ENCODE peak calls at places on chromosome 1, in nine cellular contexts. One of them, this sample, is unnamed.

GRCh38 chr1:171431994-171432393 is 53.3 kb upstream of the PRRC2C start:
- DNase-seq in AG04450: no peak
- DNase-seq in body of pancreas: no peak
- DNase-seq in cardiac muscle cell: no peak
- DNase-seq in foreskin fibroblast: no peak
- DNase-seq in esophagus squamous epithelium: no peak
- DNase-seq in dorsolateral prefrontal cortex: no peak
- DNase-seq in heart left ventricle: no peak
- DNase-seq in A549: no peak
- DNase-seq in this sample: no peak

GRCh38 chr1:84370831-84371394 is 27.4 kb upstream of the DNASE2B start:
- DNase-seq in AG04450: no peak
- DNase-seq in body of pancreas: no peak
- DNase-seq in cardiac muscle cell: no peak
- DNase-seq in foreskin fibroblast: peak; percentile 93
- DNase-seq in esophagus squamous epithelium: no peak
- DNase-seq in dorsolateral prefrontal cortex: no peak
- DNase-seq in heart left ventricle: no peak
- DNase-seq in A549: no peak
- DNase-seq in this sample: no peak

GRCh38 chr1:53634571-53634979 is 104.4 kb downstream of the GLIS1 start:
- DNase-seq in AG04450: no peak
- DNase-seq in body of pancreas: no peak
- DNase-seq in cardiac muscle cell: no peak
- DNase-seq in foreskin fibroblast: no peak
- DNase-seq in esophagus squamous epithelium: no peak
- DNase-seq in dorsolateral prefrontal cortex: no peak
- DNase-seq in heart left ventricle: no peak
- DNase-seq in A549: no peak
- DNase-seq in this sample: no peak

GRCh38 chr1:83791821-83792437 is 207.0 kb downstream of the TTLL7 start:
- DNase-seq in AG04450: no peak
- DNase-seq in body of pancreas: no peak
- DNase-seq in cardiac muscle cell: no peak
- DNase-seq in foreskin fibroblast: peak; percentile 79
- DNase-seq in esophagus squamous epithelium: no peak
- DNase-seq in dorsolateral prefrontal cortex: no peak
- DNase-seq in heart left ventricle: no peak
- DNase-seq in A549: no peak
- DNase-seq in this sample: no peak

GRCh38 chr1:245698860-245699259 is 544.1 kb downstream of the KIF26B start:
- DNase-seq in AG04450: no peak
- DNase-seq in body of pancreas: no peak
- DNase-seq in cardiac muscle cell: no peak
- DNase-seq in foreskin fibroblast: no peak
- DNase-seq in esophagus squamous epithelium: no peak
- DNase-seq in dorsolateral prefrontal cortex: no peak
- DNase-seq in heart left ventricle: no peak
- DNase-seq in A549: no peak
- DNase-seq in this sample: no peak

GRCh38 chr1:175978476-175978875 is 228.6 kb downstream of the COP1 start:
- DNase-seq in AG04450: no peak
- DNase-seq in body of pancreas: no peak
- DNase-seq in cardiac muscle cell: no peak
- DNase-seq in foreskin fibroblast: no peak
- DNase-seq in esophagus squamous epithelium: no peak
- DNase-seq in dorsolateral prefrontal cortex: no peak
- DNase-seq in heart left ventricle: no peak
- DNase-seq in A549: no peak
- DNase-seq in this sample: no peak

GRCh38 chr1:185526318-185527307 is 207.6 kb upstream of the HMCN1 start:
- DNase-seq in AG04450: no peak
- DNase-seq in body of pancreas: no peak
- DNase-seq in cardiac muscle cell: no peak
- DNase-seq in foreskin fibroblast: no peak
- DNase-seq in esophagus squamous epithelium: no peak
- DNase-seq in dorsolateral prefrontal cortex: no peak
- DNase-seq in heart left ventricle: no peak
- DNase-seq in A549: no peak
- DNase-seq in this sample: no peak

GRCh38 chr1:180169641-180170155 is 15.0 kb downstream of the QSOX1 start:
- DNase-seq in AG04450: no peak
- DNase-seq in body of pancreas: no peak
- DNase-seq in cardiac muscle cell: no peak
- DNase-seq in foreskin fibroblast: no peak
- DNase-seq in esophagus squamous epithelium: no peak
- DNase-seq in dorsolateral prefrontal cortex: no peak
- DNase-seq in heart left ventricle: no peak
- DNase-seq in A549: no peak
- DNase-seq in this sample: no peak

GRCh38 chr1:63662846-63663245 is 69.6 kb downstream of the PGM1 start:
- DNase-seq in AG04450: no peak
- DNase-seq in body of pancreas: no peak
- DNase-seq in cardiac muscle cell: no peak
- DNase-seq in foreskin fibroblast: peak; percentile 19
- DNase-seq in esophagus squamous epithelium: no peak
- DNase-seq in dorsolateral prefrontal cortex: no peak
- DNase-seq in heart left ventricle: no peak
- DNase-seq in A549: peak; percentile 75
- DNase-seq in this sample: no peak

GRCh38 chr1:158611916-158612315 is 6.8 kb downstream of the OR10Z1 start:
- DNase-seq in AG04450: no peak
- DNase-seq in body of pancreas: no peak
- DNase-seq in cardiac muscle cell: no peak
- DNase-seq in foreskin fibroblast: no peak
- DNase-seq in esophagus squamous epithelium: no peak
- DNase-seq in dorsolateral prefrontal cortex: no peak
- DNase-seq in heart left ventricle: no peak
- DNase-seq in A549: no peak
- DNase-seq in this sample: no peak

GRCh38 chr1:158604968-158605367 is at the start of gene OR10Z1:
- DNase-seq in AG04450: no peak
- DNase-seq in body of pancreas: no peak
- DNase-seq in cardiac muscle cell: no peak
- DNase-seq in foreskin fibroblast: no peak
- DNase-seq in esophagus squamous epithelium: no peak
- DNase-seq in dorsolateral prefrontal cortex: no peak
- DNase-seq in heart left ventricle: no peak
- DNase-seq in A549: no peak
- DNase-seq in this sample: no peak

DNA sequence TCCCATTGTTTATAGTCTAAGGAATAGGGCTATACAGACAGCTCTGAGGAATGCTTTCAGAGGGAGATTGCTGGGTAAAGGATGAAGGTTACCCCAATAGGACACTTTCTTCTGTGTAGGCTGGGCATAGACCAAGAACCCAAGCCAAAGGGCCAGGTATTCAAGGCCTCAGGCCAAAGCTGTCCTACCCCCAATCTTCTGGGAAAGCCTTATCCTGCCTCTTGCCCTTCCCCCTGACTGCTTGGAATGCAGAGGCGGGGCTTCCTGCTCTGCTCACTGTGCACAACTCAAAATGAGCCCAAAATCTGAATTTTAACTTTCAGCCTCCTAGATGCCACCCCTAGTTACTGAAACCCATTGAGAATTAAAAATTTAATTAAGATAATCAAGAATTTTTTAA is 2.2 kb downstream of the OR10Z1 start:
- DNase-seq in AG04450: no peak
- DNase-seq in body of pancreas: no peak
- DNase-seq in cardiac muscle cell: no peak
- DNase-seq in foreskin fibroblast: no peak
- DNase-seq in esophagus squamous epithelium: no peak
- DNase-seq in dorsolateral prefrontal cortex: no peak
- DNase-seq in heart left ventricle: no peak
- DNase-seq in A549: no peak
- DNase-seq in this sample: no peak
- TF ChIP-seq CTCF in AG04450: no peak
- TF ChIP-seq CTCF in body of pancreas: no peak
- TF ChIP-seq CTCF in cardiac muscle cell: no peak
- TF ChIP-seq CTCF in foreskin fibroblast: no peak
- TF ChIP-seq CTCF in esophagus squamous epithelium: no peak
- TF ChIP-seq CTCF in dorsolateral prefrontal cortex: no peak
- TF ChIP-seq CTCF in heart left ventricle: no peak
- TF ChIP-seq CTCF in A549: no peak
- TF ChIP-seq CTCF in this sample: no peak

DNA sequence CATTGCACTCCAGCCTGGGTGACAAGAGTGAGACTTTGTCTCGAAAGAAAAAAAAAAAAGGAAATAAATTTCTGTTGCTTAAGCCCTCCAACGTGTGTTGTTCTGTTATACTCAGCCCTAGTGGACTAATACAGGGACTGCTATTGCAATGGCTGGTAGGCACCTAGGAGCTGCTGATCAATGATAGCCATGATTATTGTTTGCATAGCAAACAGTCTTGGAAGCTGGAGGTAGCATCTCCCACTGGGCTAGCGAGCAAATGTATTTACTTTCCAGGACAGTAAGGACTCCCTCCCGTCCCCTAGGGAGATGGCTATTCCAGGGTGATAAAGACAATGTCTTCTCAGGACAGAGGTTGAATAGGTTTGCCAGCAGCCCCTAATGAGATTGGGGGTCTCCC is 13.5 kb upstream of the TNFRSF8 start:
- DNase-seq in AG04450: no peak
- DNase-seq in body of pancreas: no peak
- DNase-seq in cardiac muscle cell: no peak
- DNase-seq in foreskin fibroblast: no peak
- DNase-seq in esophagus squamous epithelium: no peak
- DNase-seq in dorsolateral prefrontal cortex: no peak
- DNase-seq in heart left ventricle: no peak
- DNase-seq in A549: no peak
- DNase-seq in this sample: no peak
- TF ChIP-seq CTCF in AG04450: peak; percentile 16
- TF ChIP-seq CTCF in body of pancreas: no peak
- TF ChIP-seq CTCF in cardiac muscle cell: no peak
- TF ChIP-seq CTCF in foreskin fibroblast: no peak
- TF ChIP-seq CTCF in esophagus squamous epithelium: no peak
- TF ChIP-seq CTCF in dorsolateral prefrontal cortex: no peak
- TF ChIP-seq CTCF in heart left ventricle: no peak
- TF ChIP-seq CTCF in A549: no peak
- TF ChIP-seq CTCF in this sample: no peak

GRCh38 chr1:167126811-167127210 is 32.9 kb downstream of the STYXL2 start:
- DNase-seq in AG04450: no peak
- DNase-seq in body of pancreas: no peak
- DNase-seq in cardiac muscle cell: no peak
- DNase-seq in foreskin fibroblast: no peak
- DNase-seq in esophagus squamous epithelium: no peak
- DNase-seq in dorsolateral prefrontal cortex: peak; percentile 68
- DNase-seq in heart left ventricle: peak; percentile 61
- DNase-seq in A549: no peak
- DNase-seq in this sample: no peak

GRCh38 chr1:167127661-167128060 is 33.8 kb downstream of the STYXL2 start:
- DNase-seq in AG04450: no peak
- DNase-seq in body of pancreas: no peak
- DNase-seq in cardiac muscle cell: no peak
- DNase-seq in foreskin fibroblast: no peak
- DNase-seq in esophagus squamous epithelium: no peak
- DNase-seq in dorsolateral prefrontal cortex: no peak
- DNase-seq in heart left ventricle: no peak
- DNase-seq in A549: no peak
- DNase-seq in this sample: no peak

GRCh38 chr1:167128261-167129227 is 34.7 kb downstream of the STYXL2 start:
- DNase-seq in AG04450: no peak
- DNase-seq in body of pancreas: no peak
- DNase-seq in cardiac muscle cell: no peak
- DNase-seq in foreskin fibroblast: no peak
- DNase-seq in esophagus squamous epithelium: no peak
- DNase-seq in dorsolateral prefrontal cortex: no peak
- DNase-seq in heart left ventricle: no peak
- DNase-seq in A549: no peak
- DNase-seq in this sample: no peak

GRCh38 chr1:167127236-167127635 is 33.4 kb downstream of the STYXL2 start:
- DNase-seq in AG04450: no peak
- DNase-seq in body of pancreas: no peak
- DNase-seq in cardiac muscle cell: no peak
- DNase-seq in foreskin fibroblast: no peak
- DNase-seq in esophagus squamous epithelium: no peak
- DNase-seq in dorsolateral prefrontal cortex: no peak
- DNase-seq in heart left ventricle: no peak
- DNase-seq in A549: no peak
- DNase-seq in this sample: no peak

GRCh38 chr1:167126317-167126716 is 32.4 kb downstream of the STYXL2 start:
- DNase-seq in AG04450: no peak
- DNase-seq in body of pancreas: no peak
- DNase-seq in cardiac muscle cell: no peak
- DNase-seq in foreskin fibroblast: no peak
- DNase-seq in esophagus squamous epithelium: no peak
- DNase-seq in dorsolateral prefrontal cortex: peak; percentile 63
- DNase-seq in heart left ventricle: no peak
- DNase-seq in A549: no peak
- DNase-seq in this sample: no peak
- TF ChIP-seq CTCF in AG04450: no peak
- TF ChIP-seq CTCF in body of pancreas: no peak
- TF ChIP-seq CTCF in cardiac muscle cell: no peak
- TF ChIP-seq CTCF in foreskin fibroblast: no peak
- TF ChIP-seq CTCF in esophagus squamous epithelium: no peak
- TF ChIP-seq CTCF in dorsolateral prefrontal cortex: no peak
- TF ChIP-seq CTCF in heart left ventricle: no peak
- TF ChIP-seq CTCF in A549: no peak
- TF ChIP-seq CTCF in this sample: no peak

DNA sequence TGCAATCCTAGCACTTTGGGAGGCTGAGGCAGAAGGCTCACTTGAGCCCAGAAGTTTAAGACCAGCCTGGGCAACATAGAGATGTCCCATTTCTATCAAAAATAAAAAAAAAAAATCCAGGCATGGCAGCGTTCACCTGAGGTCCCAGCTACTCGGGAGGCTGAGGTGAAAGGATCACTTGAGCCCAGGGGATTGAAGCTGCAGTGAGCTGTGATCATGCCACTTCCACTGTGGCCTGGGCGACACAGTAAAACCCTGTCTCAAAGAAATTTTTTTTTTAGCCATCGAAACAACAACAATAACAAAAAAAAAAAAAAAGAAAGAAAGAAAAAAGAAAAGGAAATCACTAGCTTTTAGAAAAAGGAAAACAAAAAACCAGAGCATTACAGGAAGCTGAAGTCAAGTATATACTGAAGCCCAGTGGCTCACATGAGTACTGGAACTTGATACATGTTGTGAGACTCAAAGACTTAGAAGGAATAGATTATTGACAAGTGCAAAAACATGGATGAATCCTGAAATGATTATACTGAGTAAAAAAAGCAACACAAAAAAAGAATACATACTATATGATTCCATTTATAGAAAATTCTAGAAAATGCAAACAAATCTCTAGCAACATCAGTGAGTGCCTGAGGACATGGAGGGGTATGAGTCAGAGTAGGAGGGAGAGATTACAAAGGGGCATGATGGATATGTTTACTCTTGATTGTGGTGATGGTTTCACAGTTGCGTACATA is 6.1 kb upstream of the RABGAP1L start:
- DNase-seq in AG04450: no peak
- DNase-seq in body of pancreas: no peak
- DNase-seq in cardiac muscle cell: no peak
- DNase-seq in foreskin fibroblast: peak; percentile 36
- DNase-seq in esophagus squamous epithelium: no peak
- DNase-seq in dorsolateral prefrontal cortex: no peak
- DNase-seq in heart left ventricle: no peak
- DNase-seq in A549: no peak
- DNase-seq in this sample: no peak
- TF ChIP-seq CTCF in AG04450: no peak
- TF ChIP-seq CTCF in body of pancreas: no peak
- TF ChIP-seq CTCF in cardiac muscle cell: no peak
- TF ChIP-seq CTCF in foreskin fibroblast: no peak
- TF ChIP-seq CTCF in esophagus squamous epithelium: no peak
- TF ChIP-seq CTCF in dorsolateral prefrontal cortex: no peak
- TF ChIP-seq CTCF in heart left ventricle: no peak
- TF ChIP-seq CTCF in A549: no peak
- TF ChIP-seq CTCF in this sample: no peak